ENCODE peak calls at places on chromosome 15, in nine cellular contexts. U is mammary epithelial cell, G is ovary, R is H1, Z is GM12878, C is K562, M is psoas muscle, V is sigmoid colon, F is tibial artery. P is an unnamed sample.

GRCh38 chr15:51738553-51738952 is 1.1 kb upstream of the LYSMD2 start:
- DNase-seq in U (no peak), G (no peak), R (no peak), Z (no peak), C (no peak), M (no peak), V (no peak), F (no peak), P (no peak)

GRCh38 chr15:85723960-85724945 is 70.5 kb downstream of the KLHL25 start:
- DNase-seq in U (no peak), G (no peak), R (no peak), Z (no peak), C (no peak), M (no peak), V (no peak), F (no peak), P (no peak)

GRCh38 chr15:51117270-51117669 is 22.6 kb upstream of the TNFAIP8L3 start:
- DNase-seq in U (peak; percentile 56), G (no peak), R (no peak), Z (no peak), C (no peak), M (no peak), V (no peak), F (no peak), P (no peak)

GRCh38 chr15:48090115-48090514 is 30.7 kb upstream of the SLC24A5 start:
- DNase-seq in U (no peak), G (no peak), R (no peak), Z (no peak), C (no peak), M (no peak), V (no peak), F (no peak), P (no peak)

GRCh38 chr15:45641374-45641778 is 6.5 kb downstream of the SQOR start:
- DNase-seq in U (peak; percentile 93), G (no peak), R (no peak), Z (no peak), C (no peak), M (no peak), V (peak; percentile 89), F (no peak), P (peak; percentile 89)

GRCh38 chr15:86830304-86830703 is 750.6 kb downstream of the AGBL1 start:
- DNase-seq in U (peak; percentile 74), G (no peak), R (no peak), Z (no peak), C (no peak), M (no peak), V (no peak), F (no peak), P (no peak)

GRCh38 chr15:77291107-77291506 is 128.8 kb downstream of the PEAK1 start:
- DNase-seq in U (no peak), G (no peak), R (no peak), Z (no peak), C (no peak), M (no peak), V (no peak), F (no peak), P (no peak)

GRCh38 chr15:23566070-23567050 is 886 bp downstream of the MKRN3 start:
- DNase-seq in U (no peak), G (peak; percentile 15), R (no peak), Z (no peak), C (peak; percentile 61), M (no peak), V (no peak), F (no peak), P (no peak)

GRCh38 chr15:69265347-69265955 is 33.3 kb upstream of the PAQR5 start:
- DNase-seq in U (peak; percentile 23), G (no peak), R (no peak), Z (no peak), C (peak; percentile 27), M (no peak), V (no peak), F (no peak), P (peak; percentile 40)

GRCh38 chr15:36428102-36428845 is 151.2 kb upstream of the CDIN1 start:
- DNase-seq in U (peak; percentile 100), G (no peak), R (peak; percentile 36), Z (no peak), C (peak; percentile 94), M (no peak), V (no peak), F (no peak), P (peak; percentile 95)

GRCh38 chr15:80640546-80641121 is 54.5 kb upstream of the ABHD17C start:
- DNase-seq in U (no peak), G (no peak), R (no peak), Z (no peak), C (no peak), M (no peak), V (no peak), F (no peak), P (no peak)

GRCh38 chr15:74594455-74594854 is 21.2 kb upstream of the CLK3 start:
- DNase-seq in U (no peak), G (no peak), R (no peak), Z (no peak), C (no peak), M (no peak), V (no peak), F (no peak), P (no peak)

GRCh38 chr15:74595271-74595670 is 20.4 kb upstream of the CLK3 start:
- DNase-seq in U (no peak), G (no peak), R (no peak), Z (no peak), C (no peak), M (no peak), V (no peak), F (no peak), P (no peak)

GRCh38 chr15:74589826-74590225 is 25.8 kb upstream of the CLK3 start:
- DNase-seq in U (no peak), G (no peak), R (no peak), Z (no peak), C (no peak), M (no peak), V (no peak), F (no peak), P (no peak)

GRCh38 chr15:74593122-74593521 is 22.5 kb upstream of the CLK3 start:
- DNase-seq in U (no peak), G (no peak), R (no peak), Z (no peak), C (no peak), M (no peak), V (no peak), F (no peak), P (no peak)

GRCh38 chr15:74592222-74592621 is 23.4 kb upstream of the CLK3 start:
- DNase-seq in U (no peak), G (no peak), R (no peak), Z (no peak), C (no peak), M (no peak), V (no peak), F (no peak), P (no peak)
- H3K36me3 ChIP-seq in U (peaks cover 14% of the 10 kb centered on the region), G (no peaks in the 10 kb centered on the region), R (peaks cover 60% of the 10 kb centered on the region), Z (peaks cover 43% of the 10 kb centered on the region), C (peaks cover 9% of the 10 kb centered on the region), M (no peaks in the 10 kb centered on the region), V (peaks cover 12% of the 10 kb centered on the region), F (peaks cover 63% of the 10 kb centered on the region), P (no peaks in the 10 kb centered on the region)

DNA sequence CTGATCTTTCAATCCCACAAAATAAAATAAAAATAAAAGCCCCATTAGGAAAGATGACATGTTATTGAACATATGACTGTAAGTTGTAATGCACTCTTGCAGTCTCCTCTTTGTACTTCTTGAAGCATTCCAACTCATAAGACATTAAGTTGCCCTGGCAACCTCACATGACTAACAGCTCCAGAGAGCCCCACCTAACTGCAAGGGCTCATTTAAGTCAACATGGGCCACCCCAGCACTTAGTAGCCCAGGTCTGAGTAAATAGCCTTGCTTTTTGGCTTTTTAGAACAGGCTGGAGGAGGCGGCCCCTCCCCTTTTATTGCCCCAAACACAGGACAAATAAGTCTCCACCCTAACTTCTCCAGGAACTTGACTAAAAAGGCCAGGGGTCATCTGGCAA is 135.1 kb downstream of the TMCO5A start:
- DNase-seq in U (peak; percentile 82), G (no peak), R (no peak), Z (no peak), C (no peak), M (no peak), V (peak; percentile 68), F (peak; percentile 70), P (peak; percentile 80)
- H3K4me1 ChIP-seq in U (peaks cover 58% of the 10 kb centered on the region), G (peaks cover 3% of the 10 kb centered on the region), R (peaks cover 19% of the 10 kb centered on the region), Z (peaks cover 25% of the 10 kb centered on the region), C (peaks cover 8% of the 10 kb centered on the region), M (peaks cover 3% of the 10 kb centered on the region), V (peaks cover 10% of the 10 kb centered on the region), F (peaks cover 36% of the 10 kb centered on the region), P (peaks cover 38% of the 10 kb centered on the region)

DNA sequence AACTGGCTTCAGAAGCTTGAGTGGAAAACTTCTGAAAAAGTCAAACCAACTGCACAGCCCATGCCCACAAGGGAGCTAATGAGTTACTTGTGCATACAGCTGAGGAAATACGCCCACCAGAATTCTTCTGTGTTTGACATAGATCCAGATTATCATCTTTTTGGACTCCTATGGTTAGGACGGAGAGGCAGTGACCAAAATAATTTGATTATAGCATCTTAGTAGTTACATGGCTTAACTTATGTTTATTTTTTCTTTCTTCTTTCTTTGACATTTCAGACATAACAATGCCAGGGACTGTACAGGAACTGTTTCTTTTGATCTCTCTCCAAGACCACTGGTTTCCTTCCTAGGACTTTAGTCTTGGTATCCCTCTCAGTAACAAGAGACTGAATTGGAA is 246.1 kb upstream of the RASGRP1 start:
- DNase-seq in U (no peak), G (no peak), R (no peak), Z (no peak), C (no peak), M (no peak), V (no peak), F (no peak), P (peak; percentile 25)
- H3K36me3 ChIP-seq in U (no peaks in the 10 kb centered on the region), G (no peaks in the 10 kb centered on the region), R (no peaks in the 10 kb centered on the region), Z (no peaks in the 10 kb centered on the region), C (no peaks in the 10 kb centered on the region), M (no peaks in the 10 kb centered on the region), V (no peaks in the 10 kb centered on the region), F (no peaks in the 10 kb centered on the region), P (no peaks in the 10 kb centered on the region)

GRCh38 chr15:67173786-67174185 is 80.7 kb downstream of the AAGAB start:
- DNase-seq in U (no peak), G (no peak), R (no peak), Z (no peak), C (no peak), M (no peak), V (peak; percentile 61), F (peak; percentile 53), P (no peak)

GRCh38 chr15:67173015-67173414 is 81.4 kb downstream of the AAGAB start:
- DNase-seq in U (no peak), G (no peak), R (no peak), Z (no peak), C (no peak), M (no peak), V (peak; percentile 47), F (peak; percentile 44), P (no peak)

GRCh38 chr15:67171471-67171870 is 83.0 kb downstream of the AAGAB start:
- DNase-seq in U (no peak), G (no peak), R (no peak), Z (no peak), C (no peak), M (no peak), V (no peak), F (no peak), P (no peak)

GRCh38 chr15:67170143-67170885 is 84.1 kb downstream of the AAGAB start:
- DNase-seq in U (no peak), G (no peak), R (no peak), Z (no peak), C (no peak), M (no peak), V (peak; percentile 61), F (peak; percentile 48), P (no peak)

DNA sequence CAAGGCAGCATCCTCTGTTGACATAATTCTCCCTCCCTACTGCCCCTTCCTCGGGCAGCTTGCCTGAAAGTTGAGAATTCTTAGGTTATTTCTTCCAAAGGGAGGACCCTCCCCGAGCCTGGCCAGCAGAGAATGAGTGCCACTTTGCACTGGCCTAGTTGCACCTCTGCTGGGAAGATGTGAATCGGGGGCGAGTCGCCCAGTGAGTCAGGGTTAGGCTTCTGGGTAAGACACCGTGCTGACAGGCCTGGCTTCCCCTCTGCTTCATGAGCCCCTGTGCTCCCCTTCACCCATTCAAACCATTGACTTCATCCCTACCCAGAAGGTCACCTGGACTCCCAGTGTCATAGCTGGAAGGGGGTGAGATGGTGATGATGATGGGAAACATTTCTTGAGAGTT is 82.3 kb downstream of the AAGAB start:
- DNase-seq in U (no peak), G (no peak), R (no peak), Z (no peak), C (no peak), M (no peak), V (peak; percentile 56), F (peak; percentile 65), P (no peak)
- H3K4me1 ChIP-seq in U (peaks cover 35% of the 10 kb centered on the region), G (peaks cover 18% of the 10 kb centered on the region), R (peaks cover 26% of the 10 kb centered on the region), Z (peaks cover 21% of the 10 kb centered on the region), C (peaks cover 3% of the 10 kb centered on the region), M (peaks cover 89% of the 10 kb centered on the region), V (peaks cover 35% of the 10 kb centered on the region), F (peaks cover 39% of the 10 kb centered on the region), P (peaks cover 41% of the 10 kb centered on the region)